ENCODE peak calls at places on chromosomes 4 and X, in ten cellular contexts. R, P, X, T, F, M, D, G, L and H are unnamed samples.

GRCh38 chr4:4888695-4889094 is 29.2 kb downstream of the MSX1 start:
- DNase-seq in R (no peak), P (no peak), X (no peak), T (no peak), F (no peak), M (no peak), D (no peak), G (no peak), L (no peak), H (no peak)

GRCh38 chrX:3548743-3549441 is 164.6 kb downstream of the PRKX start:
- DNase-seq in R (no peak), P (no peak), X (no peak), T (peak), F (no peak), M (no peak), D (no peak), G (no peak), L (no peak), H (no peak)

GRCh38 chrX:106952089-106952488 is 31.9 kb downstream of the CLDN2 start:
- DNase-seq in R (no peak), P (no peak), X (no peak), T (no peak), F (no peak), M (no peak), D (no peak), G (no peak), L (no peak), H (no peak)

GRCh38 chrX:130393451-130394074 is 8.1 kb upstream of the GPR119 start:
- DNase-seq in R (no peak), P (no peak), X (peak), T (no peak), F (peak), M (peak), D (no peak), G (no peak), L (peak), H (peak)

GRCh38 chr4:75235359-75235951 is 278.7 kb downstream of the RCHY1 start:
- DNase-seq in R (no peak), P (no peak), X (no peak), T (no peak), F (no peak), M (no peak), D (no peak), G (no peak), L (no peak), H (no peak)

GRCh38 chrX:5979338-5979737 is 249.3 kb downstream of the NLGN4X start:
- DNase-seq in R (no peak), P (no peak), X (no peak), T (no peak), F (no peak), M (no peak), D (no peak), G (no peak), L (no peak), H (no peak)

GRCh38 chr4:105276361-105276760 is 129.7 kb downstream of the TET2 start:
- DNase-seq in R (no peak), P (no peak), X (no peak), T (no peak), F (no peak), M (no peak), D (no peak), G (no peak), L (no peak), H (no peak)

GRCh38 chr4:69600013-69600412 is 39.4 kb downstream of the UGT2A2 start:
- DNase-seq in R (no peak), P (no peak), X (no peak), T (no peak), F (no peak), M (no peak), D (no peak), G (no peak), L (no peak), H (no peak)

GRCh38 chrX:47143894-47144625 is 442 bp downstream of the NDUFB11 start:
- DNase-seq in R (no peak), P (no peak), X (peak), T (peak), F (no peak), M (no peak), D (no peak), G (no peak), L (peak), H (no peak)

GRCh38 chr4:56388311-56388710 is 1.0 kb upstream of the AASDH start:
- DNase-seq in R (no peak), P (no peak), X (no peak), T (no peak), F (no peak), M (no peak), D (no peak), G (no peak), L (no peak), H (peak)

GRCh38 chr4:72971572-72971971 is 97.9 kb downstream of the COX18 start:
- DNase-seq in R (no peak), P (no peak), X (no peak), T (no peak), F (no peak), M (no peak), D (no peak), G (no peak), L (no peak), H (no peak)

GRCh38 chrX:51802917-51803688 is 59.9 kb downstream of the GSPT2 start:
- DNase-seq in R (peak), P (peak), X (no peak), T (peak), F (no peak), M (no peak), D (no peak), G (peak), L (peak), H (peak)

GRCh38 chrX:119790977-119791436 is 423 bp downstream of the RPL39 start:
- DNase-seq in R (peak), P (peak), X (peak), T (no peak), F (no peak), M (no peak), D (no peak), G (no peak), L (no peak), H (no peak)

GRCh38 chrX:11580789-11581188 is 84.9 kb downstream of the ARHGAP6 start:
- DNase-seq in R (no peak), P (no peak), X (no peak), T (no peak), F (no peak), M (no peak), D (no peak), G (no peak), L (no peak), H (peak)